ENCODE peak calls at places on chromosomes 1 and 21, in eight cellular contexts. C, O, U, Q, P, M, Y and G are unnamed samples.

GRCh38 chr1:162627662-162628296 is 4.5 kb upstream of the DDR2 start:
- DNase-seq in C (no peak), O (no peak), U (peak), Q (peak), P (no peak), M (peak), Y (no peak), G (peak)

GRCh38 chr1:206469933-206470691 is at the start of gene IKBKE:
- DNase-seq in C (peak), O (peak), U (peak), Q (peak), P (no peak), M (peak), Y (peak), G (peak)

GRCh38 chr1:91278754-91279153 is 125.9 kb downstream of the HFM1 start:
- DNase-seq in C (no peak), O (no peak), U (peak), Q (peak), P (no peak), M (peak), Y (no peak), G (no peak)

GRCh38 chr1:66258404-66259105 is 275.4 kb upstream of the SGIP1 start:
- DNase-seq in C (no peak), O (no peak), U (no peak), Q (peak), P (no peak), M (no peak), Y (no peak), G (no peak)

GRCh38 chr1:234670936-234671628 is 61.1 kb upstream of the IRF2BP2 start:
- DNase-seq in C (no peak), O (no peak), U (no peak), Q (no peak), P (no peak), M (no peak), Y (no peak), G (no peak)

GRCh38 chr1:88892146-88892877 is 945 bp upstream of the GTF2B start:
- DNase-seq in C (no peak), O (no peak), U (peak), Q (peak), P (no peak), M (peak), Y (no peak), G (no peak)

GRCh38 chr1:16087733-16088132 is 14.3 kb upstream of the FAM131C start:
- DNase-seq in C (no peak), O (no peak), U (no peak), Q (no peak), P (no peak), M (no peak), Y (no peak), G (no peak)

GRCh38 chr21:41875086-41875485 is 4.1 kb downstream of the PRDM15 start:
- DNase-seq in C (no peak), O (no peak), U (no peak), Q (no peak), P (no peak), M (no peak), Y (no peak), G (no peak)

GRCh38 chr1:15993666-15994065 is 10.4 kb upstream of the SRARP start:
- DNase-seq in C (no peak), O (no peak), U (no peak), Q (no peak), P (no peak), M (no peak), Y (no peak), G (no peak)

GRCh38 chr1:180238675-180239074 is 8.6 kb downstream of the LHX4 start:
- DNase-seq in C (no peak), O (no peak), U (no peak), Q (no peak), P (no peak), M (no peak), Y (no peak), G (no peak)

GRCh38 chr1:175192630-175193338 is at the start of gene KIAA0040:
- DNase-seq in C (peak), O (peak), U (no peak), Q (peak), P (no peak), M (peak), Y (no peak), G (peak)

GRCh38 chr1:114040273-114041043 is 61.2 kb downstream of the OLFML3 start:
- DNase-seq in C (peak), O (no peak), U (peak), Q (peak), P (no peak), M (no peak), Y (no peak), G (no peak)

GRCh38 chr1:12114916-12115315 is 51.8 kb downstream of the TNFRSF8 start:
- DNase-seq in C (no peak), O (no peak), U (no peak), Q (no peak), P (no peak), M (no peak), Y (no peak), G (no peak)

GRCh38 chr1:160376525-160377131 is 9.8 kb downstream of the NHLH1 start:
- DNase-seq in C (peak), O (no peak), U (peak), Q (peak), P (peak), M (peak), Y (no peak), G (peak)

GRCh38 chr1:20481158-20481617 is 4.8 kb downstream of the CAMK2N1 start:
- DNase-seq in C (no peak), O (no peak), U (no peak), Q (peak), P (no peak), M (no peak), Y (no peak), G (no peak)

GRCh38 chr21:39502631-39503030 is 50.9 kb downstream of the SH3BGR start:
- DNase-seq in C (no peak), O (no peak), U (no peak), Q (no peak), P (no peak), M (no peak), Y (no peak), G (no peak)

GRCh38 chr1:182616130-182617074 is 12.2 kb upstream of the RGS16 start:
- DNase-seq in C (no peak), O (peak), U (peak), Q (peak), P (no peak), M (peak), Y (peak), G (peak)

GRCh38 chr1:24761582-24761981 is 16.3 kb downstream of the CLIC4 start:
- DNase-seq in C (no peak), O (no peak), U (no peak), Q (no peak), P (no peak), M (no peak), Y (no peak), G (no peak)

GRCh38 chr1:237911911-237912310 is 21.2 kb upstream of the ZP4 start:
- DNase-seq in C (no peak), O (no peak), U (no peak), Q (no peak), P (no peak), M (no peak), Y (no peak), G (no peak)

GRCh38 chr1:98783821-98784220 is 122.3 kb downstream of the SNX7 start:
- DNase-seq in C (no peak), O (no peak), U (no peak), Q (no peak), P (no peak), M (no peak), Y (no peak), G (no peak)

GRCh38 chr1:189816558-189816957 is 661.1 kb downstream of the BRINP3 start:
- DNase-seq in C (no peak), O (no peak), U (no peak), Q (no peak), P (no peak), M (no peak), Y (no peak), G (no peak)

GRCh38 chr1:18182518-18183160 is 75.0 kb downstream of the IGSF21 start:
- DNase-seq in C (no peak), O (no peak), U (no peak), Q (no peak), P (no peak), M (no peak), Y (no peak), G (no peak)

GRCh38 chr1:43270421-43271095 is 775 bp downstream of the TMEM125 start:
- DNase-seq in C (no peak), O (peak), U (peak), Q (no peak), P (no peak), M (no peak), Y (no peak), G (no peak)

GRCh38 chr1:85465099-85465790 is at the start of gene DDAH1:
- DNase-seq in C (peak), O (peak), U (peak), Q (peak), P (no peak), M (no peak), Y (no peak), G (no peak)

GRCh38 chr21:42833859-42834729 is 45.2 kb downstream of the WDR4 start:
- DNase-seq in C (no peak), O (no peak), U (no peak), Q (no peak), P (no peak), M (no peak), Y (no peak), G (no peak)

GRCh38 chr1:29339176-29339575 is 102.9 kb downstream of the PTPRU start:
- DNase-seq in C (no peak), O (no peak), U (no peak), Q (no peak), P (no peak), M (no peak), Y (no peak), G (no peak)

GRCh38 chr1:154863702-154864174 is 6.3 kb downstream of the KCNN3 start:
- DNase-seq in C (peak), O (no peak), U (peak), Q (peak), P (no peak), M (peak), Y (no peak), G (no peak)

GRCh38 chr1:93488222-93488621 is 40.3 kb downstream of the FNBP1L start:
- DNase-seq in C (no peak), O (no peak), U (no peak), Q (no peak), P (no peak), M (no peak), Y (no peak), G (no peak)

GRCh38 chr1:162145280-162145965 is 75.9 kb downstream of the NOS1AP start:
- DNase-seq in C (no peak), O (no peak), U (peak), Q (no peak), P (no peak), M (no peak), Y (no peak), G (no peak)

GRCh38 chr21:37266515-37267221 is 466 bp downstream of the VPS26C start:
- DNase-seq in C (no peak), O (peak), U (peak), Q (peak), P (no peak), M (no peak), Y (no peak), G (peak)

GRCh38 chr1:17359031-17359430 is 13.0 kb upstream of the PADI6 start:
- DNase-seq in C (no peak), O (no peak), U (no peak), Q (no peak), P (no peak), M (no peak), Y (no peak), G (no peak)

GRCh38 chr1:30034105-30034626 is 689.2 kb downstream of the MATN1 start:
- DNase-seq in C (no peak), O (no peak), U (no peak), Q (no peak), P (no peak), M (no peak), Y (no peak), G (no peak)

GRCh38 chr1:101216623-101217022 is 20.2 kb upstream of the S1PR1 start:
- DNase-seq in C (no peak), O (no peak), U (no peak), Q (no peak), P (no peak), M (no peak), Y (no peak), G (no peak)

GRCh38 chr1:15343729-15344128 is 66.0 kb upstream of the EFHD2 start:
- DNase-seq in C (peak), O (peak), U (peak), Q (peak), P (no peak), M (peak), Y (no peak), G (no peak)

GRCh38 chr1:26791626-26792025 is 3.9 kb downstream of the PIGV start:
- DNase-seq in C (no peak), O (no peak), U (no peak), Q (no peak), P (no peak), M (no peak), Y (no peak), G (no peak)

GRCh38 chr1:228969968-228970800 is 234.9 kb downstream of the RHOU start:
- DNase-seq in C (no peak), O (no peak), U (no peak), Q (no peak), P (no peak), M (no peak), Y (no peak), G (no peak)

GRCh38 chr1:223742861-223743517 is 30.6 kb downstream of the CAPN2 start:
- DNase-seq in C (no peak), O (no peak), U (no peak), Q (no peak), P (no peak), M (no peak), Y (no peak), G (no peak)

GRCh38 chr1:22653741-22654140 is 705 bp downstream of the C1QB start:
- DNase-seq in C (no peak), O (no peak), U (no peak), Q (no peak), P (no peak), M (no peak), Y (no peak), G (no peak)
- H3K4me3 ChIP-seq in C (no peak), O (peak), U (no peak), Q (no peak), P (no peak), M (no peak), Y (peak), G (no peak)

GRCh38 chr1:225879521-225880209 is 2.5 kb downstream of the TMEM63A start:
- DNase-seq in C (no peak), O (peak), U (no peak), Q (no peak), P (no peak), M (peak), Y (no peak), G (peak)
- H3K4me3 ChIP-seq in C (no peak), O (peak), U (no peak), Q (no peak), P (no peak), M (peak), Y (no peak), G (peak)

GRCh38 chr21:15494481-15494880 is 235.3 kb upstream of the USP25 start:
- DNase-seq in C (no peak), O (no peak), U (no peak), Q (no peak), P (no peak), M (no peak), Y (no peak), G (no peak)

GRCh38 chr21:15491100-15491499 is 238.7 kb upstream of the USP25 start:
- DNase-seq in C (no peak), O (no peak), U (no peak), Q (no peak), P (no peak), M (no peak), Y (no peak), G (no peak)

GRCh38 chr21:15496896-15497295 is 232.9 kb upstream of the USP25 start:
- DNase-seq in C (no peak), O (no peak), U (no peak), Q (no peak), P (no peak), M (no peak), Y (no peak), G (no peak)

GRCh38 chr21:15498455-15498854 is 231.3 kb upstream of the USP25 start:
- DNase-seq in C (no peak), O (no peak), U (no peak), Q (no peak), P (no peak), M (no peak), Y (no peak), G (no peak)

DNA sequence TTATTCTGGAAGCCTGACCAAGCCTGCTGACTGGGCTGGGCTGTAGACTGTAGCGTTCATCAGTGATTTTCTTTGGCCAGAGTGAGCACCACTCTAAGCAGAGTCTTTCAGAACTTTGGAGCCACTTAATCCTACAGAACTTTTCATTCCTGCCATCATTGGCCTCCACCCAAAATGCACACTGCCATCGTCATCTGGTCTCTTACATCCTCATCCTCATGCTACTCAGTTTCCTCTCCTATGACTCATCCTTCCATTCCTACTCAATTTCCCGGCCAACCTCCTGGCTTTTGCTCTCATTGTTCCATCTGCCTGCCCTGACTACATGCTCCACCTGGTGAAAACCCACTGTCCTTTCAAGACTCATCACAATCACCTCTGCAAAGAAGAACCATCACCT is 233.8 kb upstream of the USP25 start:
- DNase-seq in C (no peak), O (no peak), U (peak), Q (peak), P (peak), M (no peak), Y (no peak), G (no peak)
- H3K4me3 ChIP-seq in C (no peak), O (no peak), U (no peak), Q (no peak), P (no peak), M (no peak), Y (no peak), G (no peak)

DNA sequence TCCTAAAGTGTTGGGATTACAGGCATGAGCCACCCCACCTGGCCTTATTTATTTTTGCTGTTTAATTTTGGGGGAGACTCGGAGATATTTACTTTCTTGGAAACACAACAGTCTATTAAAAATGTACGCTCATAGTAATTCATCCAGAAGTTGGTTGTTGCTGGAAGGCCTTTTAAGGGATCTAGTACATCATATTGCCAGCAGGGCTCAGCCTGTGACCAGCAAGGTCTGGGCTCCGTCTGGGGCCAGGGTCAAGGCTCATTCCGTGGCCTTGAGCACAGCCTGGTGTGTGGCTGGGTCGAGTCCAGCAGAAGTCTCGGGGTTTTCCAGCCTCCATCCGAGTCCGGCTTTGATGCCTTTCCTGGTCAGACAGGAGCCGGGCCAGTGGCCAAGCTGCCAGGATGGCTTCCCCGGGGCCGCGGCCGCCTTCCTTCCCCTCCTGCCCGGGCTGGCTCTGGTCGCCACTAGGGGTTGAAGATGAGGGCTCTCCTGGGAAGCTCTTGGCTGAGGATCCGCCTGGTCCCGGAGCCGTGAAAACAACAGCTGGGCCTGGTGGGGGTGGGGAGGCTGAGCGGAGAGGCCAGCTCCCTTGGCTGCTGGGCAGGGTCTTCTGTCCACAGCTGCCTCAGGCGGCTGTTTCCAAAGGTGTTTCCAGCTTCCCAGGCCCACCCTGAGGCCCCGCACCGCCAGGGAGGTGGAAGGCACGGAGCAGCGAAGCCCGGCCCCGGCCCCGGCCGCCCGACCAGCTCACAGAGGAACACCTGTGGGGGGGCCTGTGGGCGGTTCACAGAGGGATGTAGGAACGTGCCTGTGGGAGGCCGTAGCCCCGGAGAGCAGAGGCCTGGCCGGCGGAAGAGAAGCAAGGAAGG is 5.1 kb upstream of the VWA1 start:
- DNase-seq in C (peak), O (peak), U (peak), Q (peak), P (no peak), M (no peak), Y (no peak), G (no peak)
- H3K4me3 ChIP-seq in C (no peak), O (peak), U (no peak), Q (no peak), P (no peak), M (no peak), Y (no peak), G (no peak)

DNA sequence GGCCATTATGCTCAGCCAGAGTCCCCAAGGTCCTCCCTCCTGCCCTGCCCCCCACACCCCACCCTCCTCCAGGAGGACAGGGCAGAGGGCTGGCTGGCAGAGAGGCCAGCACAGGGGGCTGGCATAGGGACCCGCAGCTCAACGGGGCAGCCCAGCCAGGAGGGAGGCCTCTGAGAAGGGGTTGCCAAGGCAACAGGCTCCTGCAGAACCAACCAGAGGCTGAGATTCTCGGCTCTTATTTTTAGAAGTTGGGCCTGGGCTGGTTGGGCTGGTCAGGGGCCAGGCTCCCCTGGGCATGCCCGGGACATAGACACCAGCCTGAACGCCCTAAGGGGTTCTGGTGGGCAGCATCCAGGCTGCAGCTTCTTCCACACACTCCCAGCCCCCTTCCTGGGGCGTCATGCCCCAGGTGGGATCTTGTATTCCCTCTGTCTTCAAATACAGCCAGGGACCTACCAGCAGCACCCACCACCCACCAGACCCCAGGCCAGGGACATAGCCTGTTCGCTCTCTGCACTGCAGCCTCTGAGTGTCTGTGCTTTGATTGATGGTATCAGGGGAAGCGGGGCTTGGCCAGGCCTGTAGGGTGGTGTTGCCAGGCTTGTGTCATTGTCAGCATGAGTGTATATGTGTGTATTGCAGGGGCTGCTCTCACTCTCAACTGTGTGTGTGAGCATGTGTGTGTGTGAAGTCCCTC is 18.1 kb upstream of the ADGRB2 start:
- DNase-seq in C (no peak), O (no peak), U (no peak), Q (no peak), P (no peak), M (no peak), Y (no peak), G (no peak)
- H3K4me3 ChIP-seq in C (no peak), O (no peak), U (no peak), Q (no peak), P (no peak), M (no peak), Y (no peak), G (no peak)

DNA sequence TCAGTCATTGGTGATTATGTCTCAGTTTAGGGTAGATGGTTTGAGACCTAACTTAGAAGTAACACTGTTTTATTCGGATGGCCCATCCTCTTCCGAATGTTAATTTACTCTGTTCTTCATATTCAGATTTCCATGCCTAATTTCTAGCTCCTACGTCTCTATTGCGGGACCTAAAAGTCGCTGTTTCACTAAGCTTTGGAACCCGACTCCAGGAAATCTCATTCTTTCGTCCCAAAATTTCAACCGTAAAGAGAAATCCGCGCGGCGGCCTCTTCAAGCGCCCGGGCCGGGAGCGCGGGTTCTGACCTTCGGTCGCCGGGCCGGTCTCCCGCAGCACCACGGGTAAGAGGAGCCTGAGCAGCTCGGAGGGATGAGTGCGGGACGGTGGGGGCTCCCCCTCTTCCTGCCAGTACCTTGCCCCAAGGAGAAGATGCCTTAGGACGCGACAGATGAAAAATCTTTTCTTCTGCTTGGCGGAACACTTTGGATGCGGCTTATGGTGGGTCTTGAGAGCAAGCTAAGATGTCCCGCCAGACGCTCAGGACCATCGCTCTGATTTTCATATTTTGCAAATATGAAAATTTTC is 128.7 kb downstream of the PPIAL4G start:
- DNase-seq in C (no peak), O (no peak), U (no peak), Q (no peak), P (no peak), M (no peak), Y (no peak), G (no peak)
- H3K4me3 ChIP-seq in C (no peak), O (no peak), U (peak), Q (no peak), P (no peak), M (no peak), Y (no peak), G (no peak)

GRCh38 chr1:40575336-40575735 is 43.9 kb downstream of the ZNF684 start:
- DNase-seq in C (no peak), O (no peak), U (no peak), Q (peak), P (no peak), M (no peak), Y (no peak), G (no peak)
- H3K4me3 ChIP-seq in C (no peak), O (no peak), U (no peak), Q (no peak), P (no peak), M (no peak), Y (no peak), G (no peak)